ENCODE peak calls at places on chromosome 14, in ten cellular contexts. V, D, Y, X, I, G, O, B, A and N are unnamed samples. For H3K27me3, the result is how much of the 10 kb centered on the place peaks cover.

GRCh38 chr14:89232366-89233070 is 184.5 kb downstream of the FOXN3 start:
- DNase-seq in V (no peak), X (no peak), A (peak), O (no peak), D (no peak), B (no peak), Y (no peak), I (no peak), G (no peak), N (no peak)

GRCh38 chr14:80427101-80427500 is 215.8 kb upstream of the DIO2 start:
- DNase-seq in O (no peak), I (no peak), V (no peak), X (no peak), D (no peak), Y (no peak), B (no peak), A (peak), G (no peak), N (no peak)

GRCh38 chr14:34051966-34052657 is 101.2 kb upstream of the EGLN3 start:
- DNase-seq in G (no peak), A (peak), D (no peak), Y (peak), B (peak), O (peak), I (peak), V (no peak), X (peak), N (no peak)

GRCh38 chr14:104243200-104243599 is 104.8 kb downstream of the KIF26A start:
- DNase-seq in O (no peak), A (no peak), B (no peak), X (no peak), V (no peak), I (no peak), D (no peak), Y (peak), G (no peak), N (no peak)

GRCh38 chr14:50039734-50040400 is 76.5 kb downstream of the VCPKMT start:
- DNase-seq in I (no peak), Y (peak), B (peak), X (no peak), G (no peak), D (no peak), O (no peak), A (peak), V (peak), N (no peak)

GRCh38 chr14:60848066-60848465 is 113.5 kb downstream of the MNAT1 start:
- DNase-seq in A (no peak), D (no peak), V (no peak), I (no peak), B (no peak), O (no peak), G (no peak), Y (no peak), X (no peak), N (no peak)

GRCh38 chr14:61839452-61839851 is 77.2 kb downstream of the SNAPC1 start:
- DNase-seq in A (no peak), Y (no peak), X (no peak), D (no peak), V (no peak), O (no peak), I (no peak), G (no peak), B (no peak), N (no peak)

GRCh38 chr14:63486729-63487128 is 56.4 kb downstream of the PPP2R5E start:
- DNase-seq in X (no peak), I (no peak), O (no peak), Y (no peak), D (peak), B (no peak), A (no peak), V (no peak), G (no peak), N (no peak)

GRCh38 chr14:106657460-106657859 is 1131.1 kb downstream of the TMEM121 start:
- DNase-seq in I (peak), X (peak), G (no peak), V (no peak), O (no peak), B (no peak), A (no peak), D (peak), Y (no peak), N (peak)

GRCh38 chr14:63276016-63276415 is 42.7 kb downstream of the GPHB5 start:
- DNase-seq in D (no peak), G (no peak), Y (no peak), V (no peak), X (no peak), I (no peak), B (no peak), O (no peak), A (no peak), N (no peak)

GRCh38 chr14:93049295-93049694 is 66.4 kb downstream of the ITPK1 start:
- DNase-seq in V (no peak), O (no peak), B (peak), G (no peak), A (peak), I (peak), D (no peak), Y (peak), X (peak), N (no peak)

DNA sequence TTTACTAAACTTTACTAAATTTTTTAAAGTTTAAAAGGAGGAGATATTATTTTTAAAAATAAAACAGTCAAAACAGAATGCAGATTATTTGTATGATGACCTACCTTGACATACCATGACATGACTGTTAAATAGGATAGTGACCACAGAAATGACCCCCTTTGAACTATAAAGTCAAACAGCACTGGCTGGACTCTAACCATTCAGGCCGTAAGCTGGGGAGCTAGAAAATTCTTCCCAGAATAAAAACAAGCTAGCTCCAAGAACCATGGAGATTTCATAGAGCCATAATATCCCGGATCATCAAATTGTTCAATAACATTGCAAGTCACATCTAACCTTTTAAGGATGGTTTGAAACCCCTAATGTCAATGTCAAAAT is 50.3 kb downstream of the RPS6KA5 start:
- DNase-seq in G (no peak), Y (no peak), X (no peak), V (no peak), I (no peak), O (no peak), D (no peak), B (no peak), A (no peak), N (no peak)
- H3K27me3 ChIP-seq in G (under half), Y (under half), X (under half), V (under half), I (under half), O (under half), D (under half), B (under half), A (under half), N (under half)

DNA sequence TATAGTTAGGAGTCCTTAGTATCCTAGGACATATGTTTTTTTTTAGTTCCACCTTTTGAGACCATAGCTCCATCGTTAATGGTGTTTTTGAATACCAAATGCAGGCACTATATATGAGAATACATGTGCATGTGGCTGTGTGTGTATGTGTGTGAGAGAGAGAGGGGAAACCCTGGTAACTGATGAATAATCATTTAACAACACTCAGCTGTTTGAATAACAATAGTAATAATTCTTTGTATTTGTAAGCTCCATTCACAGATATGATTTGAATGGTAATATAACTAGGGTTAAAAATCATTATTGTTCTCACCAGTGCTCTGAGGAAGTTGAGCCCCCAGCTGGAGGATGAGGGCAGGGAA is 28.9 kb downstream of the EML1 start:
- DNase-seq in X (no peak), I (no peak), A (no peak), O (no peak), G (no peak), D (no peak), V (no peak), B (no peak), Y (no peak), N (no peak)
- H3K27me3 ChIP-seq in X (under half), I (under half), A (under half), O (under half), G (under half), D (under half), V (under half), B (under half), Y (under half), N (under half)

GRCh38 chr14:74465335-74465734 is 27.8 kb downstream of the NPC2 start:
- DNase-seq in A (no peak), I (no peak), B (no peak), O (no peak), D (no peak), V (no peak), G (no peak), Y (no peak), X (no peak), N (no peak)
- H3K27me3 ChIP-seq in A (under half), I (under half), B (under half), O (under half), D (under half), V (under half), G (under half), Y (under half), X (under half), N (under half)

GRCh38 chr14:54360667-54361066 is 36.1 kb upstream of the CDKN3 start:
- DNase-seq in B (no peak), D (no peak), G (no peak), O (no peak), X (no peak), V (no peak), I (no peak), Y (no peak), A (no peak), N (no peak)
- H3K27me3 ChIP-seq in B (under half), D (under half), G (under half), O (under half), X (under half), V (under half), I (under half), Y (under half), A (under half), N (under half)

GRCh38 chr14:72808564-72808963 is 85.3 kb downstream of the DPF3 start:
- DNase-seq in X (no peak), I (no peak), Y (no peak), A (no peak), D (no peak), V (no peak), B (no peak), O (no peak), G (no peak), N (no peak)
- H3K27me3 ChIP-seq in X (under half), I (under half), Y (under half), A (under half), D (under half), V (under half), B (under half), O (under half), G (under half), N (under half)

GRCh38 chr14:24337144-24337823 is 2.4 kb upstream of the ADCY4 start:
- DNase-seq in B (no peak), D (no peak), X (no peak), I (no peak), Y (no peak), A (no peak), G (no peak), O (no peak), V (no peak), N (no peak)

GRCh38 chr14:24331731-24332093 is 3.2 kb downstream of the ADCY4 start:
- DNase-seq in X (no peak), G (no peak), D (no peak), I (no peak), Y (no peak), O (no peak), B (no peak), V (no peak), A (no peak), N (no peak)

GRCh38 chr14:24332094-24332983 is 2.5 kb downstream of the ADCY4 start:
- DNase-seq in Y (peak), V (peak), D (peak), B (peak), I (peak), O (peak), X (peak), G (peak), A (peak), N (peak)

GRCh38 chr14:24335461-24336146 is 733 bp upstream of the ADCY4 start:
- DNase-seq in G (no peak), Y (no peak), B (no peak), A (no peak), I (peak), O (no peak), V (no peak), D (no peak), X (no peak), N (no peak)

GRCh38 chr14:24334431-24335271 is at the start of gene ADCY4:
- DNase-seq in D (no peak), I (peak), V (peak), X (no peak), A (no peak), G (no peak), B (no peak), O (no peak), Y (no peak), N (peak)
- H3K27me3 ChIP-seq in D (under half), I (under half), V (under half), X (under half), A (under half), G (under half), B (under half), O (under half), Y (under half), N (under half)

DNA sequence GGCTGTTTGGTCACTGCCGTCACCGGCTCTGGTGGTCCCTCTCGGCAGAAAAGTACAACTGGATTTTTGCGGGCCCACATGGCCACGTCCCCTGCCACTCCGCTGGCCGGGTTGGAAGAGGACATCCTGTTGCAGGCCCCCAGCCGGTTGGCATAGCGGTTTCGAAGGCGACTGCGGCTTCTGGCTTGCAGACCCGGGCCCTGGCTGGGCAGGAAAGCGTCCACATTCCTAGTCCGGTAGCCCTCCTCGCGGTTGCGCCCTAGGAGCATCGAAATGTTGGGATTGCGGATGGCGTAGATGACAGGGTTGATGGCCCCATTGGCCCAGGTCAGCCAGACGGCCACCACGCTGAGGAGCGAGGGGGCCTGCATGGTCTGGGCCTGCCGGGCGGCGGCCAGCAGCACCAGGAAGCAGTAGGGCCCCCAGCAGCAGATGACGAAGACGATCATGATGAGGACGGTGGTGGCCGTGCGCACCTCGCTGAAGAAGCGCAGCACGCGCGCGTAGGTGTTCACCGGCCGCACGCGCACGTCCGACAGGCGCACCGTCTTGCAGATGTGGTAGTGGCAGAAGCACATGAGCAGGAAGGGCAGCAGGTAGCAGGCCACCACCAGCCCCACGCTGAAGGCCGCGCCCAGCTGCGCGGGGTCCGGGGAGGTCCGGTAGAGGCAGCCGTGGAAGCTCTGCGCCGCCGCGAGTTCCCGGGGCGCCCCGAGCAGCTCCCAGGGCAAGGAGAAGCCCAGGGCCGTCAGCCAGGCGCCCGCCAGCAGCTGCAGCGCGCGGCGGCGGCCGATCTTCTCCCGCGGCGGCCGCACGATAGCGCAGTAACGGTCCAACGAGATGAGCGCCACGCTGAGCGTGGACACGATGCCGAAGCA is 1.2 kb downstream of the GPR135 start:
- DNase-seq in D (no peak), Y (no peak), O (peak), X (peak), V (peak), G (no peak), A (no peak), I (no peak), B (peak), N (no peak)
- H3K27me3 ChIP-seq in D (under half), Y (under half), O (under half), X (under half), V (under half), G (under half), A (under half), I (under half), B (under half), N (under half)